ENCODE peak calls at places on chromosomes 13 and 19, in six cellular contexts. F is LNCaP clone FGC, Z is body of pancreas, G is GM18507, Q is nephron progenitor cell, W is mesothelial cell of epicardium. K is an unnamed sample.

GRCh38 chr13:61954092-61954491 is 538.4 kb upstream of the PCDH20 start:
- DNase-seq in F (no peak), Z (no peak), G (no peak), Q (no peak), W (no peak), K (no peak)

GRCh38 chr19:38975214-38975860 is at the start of gene FBXO17:
- DNase-seq in F (no peak), Z (peak), G (no peak), Q (peak), W (peak), K (peak)

GRCh38 chr19:31262673-31263308 is 86.4 kb downstream of the TSHZ3 start:
- DNase-seq in F (no peak), Z (no peak), G (no peak), Q (no peak), W (no peak), K (no peak)

GRCh38 chr19:54448037-54448773 is 794 bp upstream of the LENG8 start:
- DNase-seq in F (no peak), Z (peak), G (no peak), Q (peak), W (no peak), K (peak)

GRCh38 chr13:101025925-101026324 is 351.3 kb upstream of the TMTC4 start:
- DNase-seq in F (peak), Z (no peak), G (no peak), Q (no peak), W (no peak), K (no peak)

GRCh38 chr19:13400296-13400695 is 106.0 kb downstream of the CACNA1A start:
- DNase-seq in F (no peak), Z (no peak), G (no peak), Q (no peak), W (no peak), K (no peak)

GRCh38 chr13:95185311-95185710 is 115.9 kb downstream of the ABCC4 start:
- DNase-seq in F (no peak), Z (no peak), G (no peak), Q (no peak), W (no peak), K (no peak)

GRCh38 chr19:10677796-10678195 is 23.4 kb upstream of the QTRT1 start:
- DNase-seq in F (peak), Z (peak), G (no peak), Q (no peak), W (no peak), K (no peak)

GRCh38 chr13:32911506-32911905 is 104.7 kb upstream of the KL start:
- DNase-seq in F (peak), Z (peak), G (no peak), Q (peak), W (no peak), K (peak)

GRCh38 chr19:10237702-10238101 is 6.6 kb upstream of the S1PR2 start:
- DNase-seq in F (no peak), Z (no peak), G (no peak), Q (no peak), W (no peak), K (no peak)

GRCh38 chr19:12676384-12676792 is 5.3 kb downstream of the DHPS start:
- DNase-seq in F (peak), Z (peak), G (peak), Q (peak), W (peak), K (peak)

GRCh38 chr13:21879263-21879914 is 208.5 kb downstream of the FGF9 start:
- DNase-seq in F (no peak), Z (no peak), G (no peak), Q (no peak), W (no peak), K (no peak)

GRCh38 chr13:25203256-25203794 is 31.2 kb upstream of the AMER2 start:
- DNase-seq in F (no peak), Z (no peak), G (no peak), Q (peak), W (no peak), K (no peak)

GRCh38 chr19:54464044-54464623 is 556 bp upstream of the LENG9 start:
- DNase-seq in F (peak), Z (peak), G (no peak), Q (peak), W (peak), K (peak)

GRCh38 chr13:39363393-39363792 is 239.6 kb downstream of the LHFPL6 start:
- DNase-seq in F (peak), Z (no peak), G (no peak), Q (no peak), W (no peak), K (no peak)

GRCh38 chr13:98542568-98543379 is 34.1 kb downstream of the STK24 start:
- DNase-seq in F (no peak), Z (no peak), G (no peak), Q (no peak), W (no peak), K (no peak)

GRCh38 chr13:65959305-65959704 is 1270.8 kb downstream of the PCDH9 start:
- DNase-seq in F (no peak), Z (no peak), G (no peak), Q (no peak), W (no peak), K (no peak)

GRCh38 chr13:99892189-99892588 is 79.4 kb downstream of the ZIC5 start:
- DNase-seq in F (no peak), Z (no peak), G (no peak), Q (no peak), W (no peak), K (no peak)